ENCODE peak calls at places on chromosome 15, in seven cellular contexts. F is GM12892, I is H1, B is GM12878, S is K562, R is HepG2, H is SK-N-SH. T is an unnamed sample.

GRCh38 chr15:67409175-67409574 is 111.8 kb upstream of the C15orf61 start:
- DNase-seq in F (no peak), S (peak), B (no peak), I (no peak), R (no peak), H (no peak), T (no peak)

GRCh38 chr15:69298697-69299441 is at the start of gene PAQR5:
- DNase-seq in F (peak), H (peak), R (no peak), B (no peak), I (peak), S (peak), T (no peak)

GRCh38 chr15:99982662-99983061 is 249.4 kb upstream of the LYSMD4 start:
- DNase-seq in H (peak), F (no peak), B (no peak), R (no peak), I (no peak), S (no peak), T (no peak)

GRCh38 chr15:27843146-27843545 is 256.0 kb downstream of the OCA2 start:
- DNase-seq in F (no peak), H (no peak), I (no peak), B (no peak), S (no peak), R (no peak), T (no peak)

GRCh38 chr15:34953851-34954250 is 15.7 kb downstream of the AQR start:
- DNase-seq in B (no peak), H (no peak), F (no peak), I (no peak), S (no peak), R (no peak), T (no peak)

GRCh38 chr15:32956006-32956405 is 238.2 kb downstream of the GREM1 start:
- DNase-seq in I (no peak), B (no peak), F (peak), R (peak), H (peak), S (peak), T (peak)

GRCh38 chr15:78808550-78808949 is 2.7 kb downstream of the ADAMTS7 start:
- DNase-seq in R (peak), I (no peak), F (no peak), H (peak), S (peak), B (no peak), T (peak)

GRCh38 chr15:48177875-48178611 is at the start of gene MYEF2:
- DNase-seq in I (peak), S (no peak), B (peak), R (peak), F (peak), H (peak), T (peak)

GRCh38 chr15:96324900-96325299 is 5.6 kb upstream of the NR2F2 start:
- DNase-seq in I (no peak), B (no peak), F (no peak), R (no peak), S (no peak), H (no peak), T (no peak)

GRCh38 chr15:71411538-71412482 is 296.5 kb downstream of the THSD4 start:
- DNase-seq in H (no peak), S (no peak), B (no peak), I (no peak), F (no peak), R (no peak), T (no peak)

GRCh38 chr15:58361291-58361759 is 70.5 kb upstream of the LIPC start:
- DNase-seq in I (no peak), F (no peak), R (no peak), S (no peak), B (no peak), H (no peak), T (no peak)

GRCh38 chr15:37370938-37371337 is 270.6 kb upstream of the MEIS2 start:
- DNase-seq in I (no peak), R (no peak), B (no peak), S (no peak), H (no peak), F (no peak), T (no peak)
- TF ChIP-seq TAF1 in I (no peak), R (no peak), B (no peak), S (no peak), H (no peak), F (no peak), T (no peak)

GRCh38 chr15:61530769-61531168 is 301.7 kb upstream of the RORA start:
- DNase-seq in F (no peak), I (peak), H (peak), B (no peak), S (no peak), R (no peak), T (no peak)
- TF ChIP-seq TAF1 in F (no peak), I (no peak), H (no peak), B (no peak), S (no peak), R (no peak), T (no peak)

GRCh38 chr15:53974121-53974520 is 4.1 kb upstream of the UNC13C start:
- DNase-seq in F (no peak), R (no peak), B (no peak), H (no peak), S (no peak), I (no peak), T (no peak)
- TF ChIP-seq TAF1 in F (no peak), R (no peak), B (no peak), H (no peak), S (no peak), I (no peak), T (no peak)

DNA sequence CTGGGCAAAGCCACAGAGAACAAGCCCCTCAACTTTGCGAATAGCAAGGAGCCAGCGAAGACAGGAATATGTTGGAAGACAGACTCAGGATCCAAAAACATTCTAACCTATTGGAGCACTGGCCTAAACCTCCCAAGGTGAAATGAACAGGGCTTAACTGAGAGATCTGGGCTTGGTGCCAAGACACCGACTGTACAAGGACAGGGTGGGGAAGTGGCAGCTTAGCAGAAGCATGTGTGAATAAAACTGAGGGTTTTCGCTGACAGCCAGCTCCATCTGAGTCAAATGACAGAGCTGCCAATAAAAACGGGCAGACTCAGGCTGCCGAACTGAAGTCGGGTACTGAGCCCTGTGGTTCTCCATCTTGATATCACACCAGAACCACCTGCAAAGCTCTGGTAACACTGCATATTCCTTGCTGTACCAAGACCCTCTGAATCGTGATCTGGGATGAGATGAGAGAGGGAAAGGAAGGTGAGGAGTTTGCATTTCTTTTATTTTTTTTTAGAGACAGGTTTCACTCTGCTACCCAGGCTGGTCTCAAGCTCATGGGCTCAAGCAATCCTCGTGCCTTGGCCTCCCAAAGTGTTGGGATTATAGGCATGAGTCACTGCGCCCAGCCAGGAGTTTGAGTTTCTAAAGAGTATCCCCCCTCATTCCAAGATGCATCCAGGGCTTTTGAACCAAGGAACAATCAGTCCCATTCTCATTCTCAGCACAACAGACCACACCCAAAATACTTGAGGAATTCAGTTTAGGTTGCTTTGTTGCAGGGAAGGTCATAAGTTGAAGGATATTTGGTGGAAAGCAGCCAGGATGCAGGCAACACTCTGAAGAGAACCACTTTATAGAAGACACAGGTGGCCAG is 6.0 kb upstream of the PLCB2 start:
- DNase-seq in S (no peak), R (peak), H (no peak), I (no peak), B (no peak), F (no peak), T (no peak)
- TF ChIP-seq TAF1 in S (no peak), R (no peak), H (no peak), I (no peak), B (no peak), F (no peak), T (no peak)

DNA sequence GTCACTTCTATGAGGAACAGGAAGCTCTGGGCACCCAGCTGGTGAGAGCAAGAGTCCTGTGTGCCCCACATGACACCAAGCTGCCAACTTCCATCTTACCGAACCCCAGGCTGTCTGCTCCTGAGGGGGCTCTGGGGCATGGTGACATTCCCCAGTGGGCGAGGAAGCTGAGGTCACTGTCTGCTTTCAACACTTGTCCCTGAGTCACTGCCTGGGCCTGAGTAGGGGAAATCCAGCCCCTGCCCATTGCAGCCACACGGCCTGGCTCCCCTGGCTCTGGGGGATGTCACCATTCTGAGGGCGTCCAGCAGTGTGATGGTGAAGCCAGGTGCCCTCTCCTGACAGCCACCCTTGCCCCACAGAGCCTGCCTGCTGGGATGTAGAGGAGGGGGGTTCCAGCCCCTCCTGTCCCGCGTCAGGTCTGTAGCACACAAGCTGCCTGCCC is 69.7 kb upstream of the GATM start:
- DNase-seq in R (no peak), B (no peak), F (no peak), I (no peak), S (no peak), H (no peak), T (no peak)
- TF ChIP-seq TAF1 in R (no peak), B (no peak), F (no peak), I (no peak), S (no peak), H (no peak), T (no peak)

GRCh38 chr15:76935620-76936019 is 4.1 kb downstream of the RCN2 start:
- DNase-seq in S (no peak), B (peak), I (no peak), R (no peak), H (no peak), F (peak), T (no peak)
- TF ChIP-seq TAF1 in S (no peak), B (no peak), I (no peak), R (no peak), H (no peak), F (no peak), T (no peak)

DNA sequence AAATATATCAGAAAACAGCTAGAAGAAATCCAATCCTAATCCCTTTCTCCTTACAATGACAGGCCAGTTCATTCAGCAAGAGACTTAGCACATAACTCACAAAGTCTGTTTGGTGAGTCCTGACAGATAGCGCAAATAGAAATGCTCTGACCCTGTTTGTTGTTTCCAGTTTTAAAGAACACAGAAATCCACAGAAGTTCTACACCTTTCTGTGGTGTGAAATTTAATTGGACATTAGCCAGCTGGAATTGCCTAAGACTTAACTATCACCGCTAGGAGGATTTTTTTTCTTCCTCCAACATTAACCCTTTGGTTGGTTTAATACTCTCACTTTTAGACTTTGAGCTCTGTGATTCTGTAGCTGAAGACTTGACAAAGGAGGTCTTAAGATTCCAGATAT is 30.8 kb downstream of the HDC start:
- DNase-seq in S (no peak), R (no peak), B (no peak), H (no peak), F (no peak), I (no peak), T (no peak)
- TF ChIP-seq TAF1 in S (no peak), R (no peak), B (no peak), H (no peak), F (no peak), I (no peak), T (no peak)

GRCh38 chr15:65083262-65083701 is 6.7 kb downstream of the KBTBD13 start:
- DNase-seq in F (no peak), S (no peak), R (no peak), I (no peak), H (no peak), B (no peak), T (no peak)
- TF ChIP-seq TAF1 in F (no peak), S (no peak), R (no peak), I (no peak), H (no peak), B (no peak), T (no peak)

T was measured in GM12891.